ENCODE peak calls at places on chromosomes 5 and 9, in five cellular contexts. One of them, this sample, is unnamed.

GRCh38 chr9:99787552-99787951 is 34.1 kb upstream of the NR4A3 start:
- DNase-seq in CD4-positive, CD25-positive, alpha-beta regulatory T cell: no peak
- DNase-seq in left ventricle myocardium inferior: no peak
- DNase-seq in CD8-positive, alpha-beta memory T cell: no peak
- DNase-seq in fibroblast of lung: no peak
- DNase-seq in this sample: no peak

GRCh38 chr5:167857321-167857720 is 434.1 kb upstream of the WWC1 start:
- DNase-seq in CD4-positive, CD25-positive, alpha-beta regulatory T cell: no peak
- DNase-seq in left ventricle myocardium inferior: no peak
- DNase-seq in CD8-positive, alpha-beta memory T cell: no peak
- DNase-seq in fibroblast of lung: no peak
- DNase-seq in this sample: no peak

GRCh38 chr9:122291458-122291857 is 26.8 kb downstream of the MRRF start:
- DNase-seq in CD4-positive, CD25-positive, alpha-beta regulatory T cell: no peak
- DNase-seq in left ventricle myocardium inferior: no peak
- DNase-seq in CD8-positive, alpha-beta memory T cell: no peak
- DNase-seq in fibroblast of lung: no peak
- DNase-seq in this sample: no peak

GRCh38 chr5:53045263-53045662 is 56.1 kb downstream of the ITGA2 start:
- DNase-seq in CD4-positive, CD25-positive, alpha-beta regulatory T cell: no peak
- DNase-seq in left ventricle myocardium inferior: no peak
- DNase-seq in CD8-positive, alpha-beta memory T cell: no peak
- DNase-seq in fibroblast of lung: peak; percentile 43
- DNase-seq in this sample: no peak

GRCh38 chr5:39584921-39585320 is 160.1 kb upstream of the DAB2 start:
- DNase-seq in CD4-positive, CD25-positive, alpha-beta regulatory T cell: no peak
- DNase-seq in left ventricle myocardium inferior: no peak
- DNase-seq in CD8-positive, alpha-beta memory T cell: no peak
- DNase-seq in fibroblast of lung: peak; percentile 77
- DNase-seq in this sample: no peak

GRCh38 chr5:94376672-94377345 is 241.6 kb downstream of the KIAA0825 start:
- DNase-seq in CD4-positive, CD25-positive, alpha-beta regulatory T cell: no peak
- DNase-seq in left ventricle myocardium inferior: no peak
- DNase-seq in CD8-positive, alpha-beta memory T cell: no peak
- DNase-seq in fibroblast of lung: peak; percentile 2
- DNase-seq in this sample: no peak

GRCh38 chr9:109794361-109795012 is 14.5 kb downstream of the PALM2AKAP2 start:
- DNase-seq in CD4-positive, CD25-positive, alpha-beta regulatory T cell: no peak
- DNase-seq in left ventricle myocardium inferior: no peak
- DNase-seq in CD8-positive, alpha-beta memory T cell: no peak
- DNase-seq in fibroblast of lung: no peak
- DNase-seq in this sample: no peak

GRCh38 chr9:126989847-126990821 is 75.6 kb downstream of the RALGPS1 start:
- DNase-seq in CD4-positive, CD25-positive, alpha-beta regulatory T cell: no peak
- DNase-seq in left ventricle myocardium inferior: peak; percentile 72
- DNase-seq in CD8-positive, alpha-beta memory T cell: no peak
- DNase-seq in fibroblast of lung: no peak
- DNase-seq in this sample: no peak

GRCh38 chr5:65255294-65255693 is 226.4 kb downstream of the ADAMTS6 start:
- DNase-seq in CD4-positive, CD25-positive, alpha-beta regulatory T cell: no peak
- DNase-seq in left ventricle myocardium inferior: no peak
- DNase-seq in CD8-positive, alpha-beta memory T cell: no peak
- DNase-seq in fibroblast of lung: no peak
- DNase-seq in this sample: no peak

GRCh38 chr5:132492386-132492785 is 1.8 kb upstream of the IRF1 start:
- DNase-seq in CD4-positive, CD25-positive, alpha-beta regulatory T cell: no peak
- DNase-seq in left ventricle myocardium inferior: no peak
- DNase-seq in CD8-positive, alpha-beta memory T cell: no peak
- DNase-seq in fibroblast of lung: peak; percentile 25
- DNase-seq in this sample: no peak

GRCh38 chr5:164360589-164360988 is 855.2 kb downstream of the MAT2B start:
- DNase-seq in CD4-positive, CD25-positive, alpha-beta regulatory T cell: no peak
- DNase-seq in left ventricle myocardium inferior: no peak
- DNase-seq in CD8-positive, alpha-beta memory T cell: no peak
- DNase-seq in fibroblast of lung: peak; percentile 84
- DNase-seq in this sample: no peak

DNA sequence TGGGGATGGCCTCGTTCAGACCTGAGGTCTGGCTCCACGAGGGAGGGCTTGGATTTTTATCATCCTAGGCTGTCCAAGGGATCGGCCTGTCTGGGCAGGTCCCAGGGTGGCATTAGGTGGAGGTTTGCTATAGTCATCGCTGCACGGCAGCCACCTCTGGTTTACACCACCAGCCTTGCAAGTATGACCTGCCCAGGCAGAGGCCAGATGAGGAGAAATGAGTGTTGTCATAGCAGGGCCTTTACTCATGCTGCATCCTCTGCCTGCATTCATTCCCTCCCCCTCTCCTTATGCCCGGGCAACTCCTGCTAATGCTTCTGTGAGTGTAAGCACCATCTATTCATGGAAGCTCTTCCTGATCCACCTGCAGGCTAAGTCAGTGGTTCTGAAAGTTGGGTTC is 15.3 kb upstream of the NDST1 start:
- DNase-seq in CD4-positive, CD25-positive, alpha-beta regulatory T cell: no peak
- DNase-seq in left ventricle myocardium inferior: no peak
- DNase-seq in CD8-positive, alpha-beta memory T cell: no peak
- DNase-seq in fibroblast of lung: peak; percentile 84
- DNase-seq in this sample: no peak
- H3K4me1 ChIP-seq in CD4-positive, CD25-positive, alpha-beta regulatory T cell: no peaks in the 10 kb centered on the region
- H3K4me1 ChIP-seq in left ventricle myocardium inferior: peaks cover 79% of the 10 kb centered on the region
- H3K4me1 ChIP-seq in CD8-positive, alpha-beta memory T cell: no peaks in the 10 kb centered on the region
- H3K4me1 ChIP-seq in fibroblast of lung: peaks cover 61% of the 10 kb centered on the region
- H3K4me1 ChIP-seq in this sample: no peaks in the 10 kb centered on the region

GRCh38 chr5:95822038-95822407 is 503 bp downstream of the GLRX start:
- DNase-seq in CD4-positive, CD25-positive, alpha-beta regulatory T cell: no peak
- DNase-seq in left ventricle myocardium inferior: peak; percentile 69
- DNase-seq in CD8-positive, alpha-beta memory T cell: no peak
- DNase-seq in fibroblast of lung: peak; percentile 40
- DNase-seq in this sample: peak; percentile 37

GRCh38 chr5:95824747-95825146 is 2.2 kb upstream of the GLRX start:
- DNase-seq in CD4-positive, CD25-positive, alpha-beta regulatory T cell: no peak
- DNase-seq in left ventricle myocardium inferior: no peak
- DNase-seq in CD8-positive, alpha-beta memory T cell: no peak
- DNase-seq in fibroblast of lung: no peak
- DNase-seq in this sample: no peak

GRCh38 chr5:95823241-95823737 is 763 bp upstream of the GLRX start:
- DNase-seq in CD4-positive, CD25-positive, alpha-beta regulatory T cell: no peak
- DNase-seq in left ventricle myocardium inferior: no peak
- DNase-seq in CD8-positive, alpha-beta memory T cell: no peak
- DNase-seq in fibroblast of lung: no peak
- DNase-seq in this sample: no peak

GRCh38 chr5:95822408-95823240 is at the start of gene GLRX:
- DNase-seq in CD4-positive, CD25-positive, alpha-beta regulatory T cell: peak; percentile 63
- DNase-seq in left ventricle myocardium inferior: peak; percentile 64
- DNase-seq in CD8-positive, alpha-beta memory T cell: peak; percentile 70
- DNase-seq in fibroblast of lung: peak; percentile 94
- DNase-seq in this sample: peak; percentile 60

DNA sequence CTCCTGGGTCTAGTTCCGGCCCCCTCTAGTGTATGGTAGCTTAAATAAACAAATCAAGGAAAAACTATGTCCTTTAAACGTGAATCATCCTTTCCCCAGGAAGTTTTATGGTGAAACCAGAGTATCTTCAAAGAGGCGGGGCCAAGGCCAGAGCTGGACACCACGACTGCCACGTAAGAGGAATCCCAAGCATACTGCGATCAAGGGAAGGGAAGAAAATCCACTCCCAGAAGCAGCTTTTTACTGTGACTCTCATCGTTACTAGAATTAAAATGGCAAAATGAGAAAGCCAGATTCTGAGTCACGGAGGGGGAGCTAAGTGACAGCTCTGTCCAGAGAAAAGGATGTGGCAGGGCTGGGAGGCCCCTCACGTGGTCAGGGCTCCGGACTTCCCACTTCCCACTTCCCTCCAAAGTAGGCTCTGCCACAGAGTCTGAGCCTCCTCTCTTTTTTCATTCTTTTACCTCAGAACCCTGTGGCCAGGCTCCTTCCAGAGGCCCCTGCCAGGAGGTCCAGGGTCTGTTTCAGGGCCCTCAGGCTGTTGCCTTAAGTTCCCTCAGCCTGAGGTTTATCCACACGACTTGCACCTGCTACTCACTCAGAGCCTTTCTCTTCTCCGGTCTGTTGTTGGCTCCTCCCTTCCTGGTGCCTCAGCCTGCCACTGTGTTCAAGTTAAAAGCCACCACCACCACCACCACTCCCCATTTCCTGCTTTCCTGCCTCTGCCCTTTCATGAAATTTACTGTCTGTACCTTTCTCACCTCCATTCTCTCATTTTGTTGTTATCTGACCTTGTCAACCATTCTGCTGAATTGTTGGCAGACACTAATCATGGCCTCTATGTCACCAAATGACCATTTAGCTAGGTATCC is 1.4 kb upstream of the GLRX start:
- DNase-seq in CD4-positive, CD25-positive, alpha-beta regulatory T cell: peak; percentile 75
- DNase-seq in left ventricle myocardium inferior: peak; percentile 50
- DNase-seq in CD8-positive, alpha-beta memory T cell: peak; percentile 79
- DNase-seq in fibroblast of lung: peak; percentile 96
- DNase-seq in this sample: peak; percentile 82
- H3K27ac ChIP-seq in CD4-positive, CD25-positive, alpha-beta regulatory T cell: peak overlapping the region; percentile 91
- H3K27ac ChIP-seq in left ventricle myocardium inferior: peak overlapping the region; percentile 95
- H3K27ac ChIP-seq in CD8-positive, alpha-beta memory T cell: peak overlapping the region; percentile 25
- H3K27ac ChIP-seq in fibroblast of lung: peak overlapping the region; percentile 93
- H3K27ac ChIP-seq in this sample: peak overlapping the region; percentile 84

DNA sequence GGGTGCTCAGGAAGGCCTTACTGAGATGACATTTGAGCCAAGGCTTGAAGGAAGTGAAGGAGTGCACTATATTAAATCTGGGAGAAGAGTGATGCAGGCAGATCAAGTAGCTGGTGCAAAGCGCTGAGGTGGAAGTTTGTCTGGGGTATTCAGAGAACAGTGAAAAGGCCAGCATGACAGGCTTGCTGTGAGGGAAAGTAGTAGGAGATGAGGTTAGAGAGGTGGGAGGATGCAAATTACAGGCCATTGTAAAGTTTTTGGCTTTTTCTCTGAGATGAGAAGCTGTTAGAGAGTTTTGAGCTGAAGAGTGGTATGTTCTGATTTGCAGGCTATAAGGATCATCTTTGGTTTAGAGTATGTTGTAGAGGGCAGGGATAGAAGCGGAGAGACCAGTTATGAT is 80.8 kb upstream of the GRHPR start:
- DNase-seq in CD4-positive, CD25-positive, alpha-beta regulatory T cell: no peak
- DNase-seq in left ventricle myocardium inferior: no peak
- DNase-seq in CD8-positive, alpha-beta memory T cell: no peak
- DNase-seq in fibroblast of lung: no peak
- DNase-seq in this sample: no peak
- H3K4me1 ChIP-seq in CD4-positive, CD25-positive, alpha-beta regulatory T cell: no peaks in the 10 kb centered on the region
- H3K4me1 ChIP-seq in left ventricle myocardium inferior: no peaks in the 10 kb centered on the region
- H3K4me1 ChIP-seq in CD8-positive, alpha-beta memory T cell: no peaks in the 10 kb centered on the region
- H3K4me1 ChIP-seq in fibroblast of lung: no peaks in the 10 kb centered on the region
- H3K4me1 ChIP-seq in this sample: no peaks in the 10 kb centered on the region

DNA sequence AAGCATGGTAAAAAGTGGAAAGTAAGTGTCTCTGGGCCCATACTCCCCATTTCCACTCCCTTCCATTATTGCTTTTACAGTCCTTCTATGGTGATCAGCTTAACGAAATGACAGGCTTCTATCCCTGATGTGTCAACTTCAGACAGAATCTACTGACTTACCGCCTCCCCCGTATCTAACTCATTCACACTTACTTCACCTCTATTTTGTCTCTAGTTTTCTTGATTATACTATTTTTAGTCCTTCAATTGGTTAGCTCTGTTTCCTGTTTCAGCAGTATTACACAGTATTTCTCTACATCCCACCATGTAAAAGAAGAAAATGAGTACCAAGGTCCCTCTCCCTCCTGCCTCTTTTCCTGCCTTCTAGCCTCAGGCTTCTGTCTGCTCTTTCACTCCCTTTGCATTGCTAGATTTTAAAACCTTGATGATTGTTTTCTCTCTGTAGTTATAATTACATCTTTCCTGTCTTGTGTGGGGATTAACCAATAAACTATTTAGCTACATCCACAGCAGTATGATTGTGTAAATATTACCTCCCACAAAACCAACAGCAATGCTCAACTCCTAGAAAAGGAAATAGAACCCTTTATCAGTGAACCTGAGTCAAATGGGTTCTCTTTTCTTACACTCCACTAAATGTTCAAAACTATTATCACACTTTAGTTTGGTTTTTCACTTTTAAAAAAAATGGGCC is 53.4 kb downstream of the GNAQ start:
- DNase-seq in CD4-positive, CD25-positive, alpha-beta regulatory T cell: no peak
- DNase-seq in left ventricle myocardium inferior: no peak
- DNase-seq in CD8-positive, alpha-beta memory T cell: no peak
- DNase-seq in fibroblast of lung: no peak
- DNase-seq in this sample: no peak
- H3K27ac ChIP-seq in CD4-positive, CD25-positive, alpha-beta regulatory T cell: peak overlapping the region; percentile 52
- H3K27ac ChIP-seq in left ventricle myocardium inferior: peak overlapping the region; percentile 80
- H3K27ac ChIP-seq in CD8-positive, alpha-beta memory T cell: no peak overlapping the region
- H3K27ac ChIP-seq in fibroblast of lung: no peak overlapping the region
- H3K27ac ChIP-seq in this sample: peak overlapping the region; percentile 61

DNA sequence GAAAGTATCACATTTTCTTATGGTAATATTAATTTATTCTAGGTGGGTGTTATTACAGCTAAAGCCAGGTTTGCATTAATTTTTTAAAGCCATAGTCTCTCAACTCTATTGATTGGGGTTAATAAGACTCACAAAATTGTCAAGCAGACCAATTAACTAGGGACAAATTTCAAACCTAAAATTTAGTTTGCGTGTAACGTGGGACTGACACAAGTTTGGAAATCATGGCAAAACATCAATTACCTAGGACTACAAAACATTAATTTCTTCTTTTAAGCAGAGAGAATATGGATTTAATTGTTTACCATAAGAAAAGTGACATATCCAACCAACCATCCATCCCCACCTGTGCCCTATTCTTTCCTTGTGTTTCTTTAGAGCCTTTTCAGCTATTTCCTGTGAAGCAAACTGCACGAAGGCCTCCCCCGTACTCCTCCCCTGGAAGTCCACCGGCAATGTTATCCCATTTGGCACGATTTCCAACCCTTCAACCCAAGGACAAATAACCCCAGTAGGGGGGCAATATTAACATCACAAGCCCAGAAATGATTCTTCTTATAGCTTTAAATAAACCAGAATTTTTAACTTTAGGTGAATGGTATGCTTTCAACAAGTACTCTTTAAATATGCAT is 4.4 kb downstream of the HNRNPH1 start:
- DNase-seq in CD4-positive, CD25-positive, alpha-beta regulatory T cell: peak; percentile 3
- DNase-seq in left ventricle myocardium inferior: no peak
- DNase-seq in CD8-positive, alpha-beta memory T cell: no peak
- DNase-seq in fibroblast of lung: no peak
- DNase-seq in this sample: no peak
- H3K4me1 ChIP-seq in CD4-positive, CD25-positive, alpha-beta regulatory T cell: peaks cover 61% of the 10 kb centered on the region
- H3K4me1 ChIP-seq in left ventricle myocardium inferior: peaks cover 93% of the 10 kb centered on the region
- H3K4me1 ChIP-seq in CD8-positive, alpha-beta memory T cell: peaks cover 64% of the 10 kb centered on the region
- H3K4me1 ChIP-seq in fibroblast of lung: peaks cover under 1% of the 10 kb centered on the region
- H3K4me1 ChIP-seq in this sample: peaks cover 59% of the 10 kb centered on the region

GRCh38 chr9:37937403-37937802 is 33.5 kb upstream of the SLC25A51 start:
- DNase-seq in CD4-positive, CD25-positive, alpha-beta regulatory T cell: no peak
- DNase-seq in left ventricle myocardium inferior: no peak
- DNase-seq in CD8-positive, alpha-beta memory T cell: no peak
- DNase-seq in fibroblast of lung: no peak
- DNase-seq in this sample: no peak

GRCh38 chr9:37939575-37940095 is 35.7 kb upstream of the SLC25A51 start:
- DNase-seq in CD4-positive, CD25-positive, alpha-beta regulatory T cell: no peak
- DNase-seq in left ventricle myocardium inferior: no peak
- DNase-seq in CD8-positive, alpha-beta memory T cell: no peak
- DNase-seq in fibroblast of lung: no peak
- DNase-seq in this sample: no peak

GRCh38 chr9:37936965-37937364 is 33.0 kb upstream of the SLC25A51 start:
- DNase-seq in CD4-positive, CD25-positive, alpha-beta regulatory T cell: no peak
- DNase-seq in left ventricle myocardium inferior: no peak
- DNase-seq in CD8-positive, alpha-beta memory T cell: no peak
- DNase-seq in fibroblast of lung: peak; percentile 80
- DNase-seq in this sample: no peak

GRCh38 chr9:37936376-37936775 is 32.4 kb upstream of the SLC25A51 start:
- DNase-seq in CD4-positive, CD25-positive, alpha-beta regulatory T cell: no peak
- DNase-seq in left ventricle myocardium inferior: no peak
- DNase-seq in CD8-positive, alpha-beta memory T cell: no peak
- DNase-seq in fibroblast of lung: no peak
- DNase-seq in this sample: no peak

GRCh38 chr9:37938121-37938906 is 34.4 kb upstream of the SLC25A51 start:
- DNase-seq in CD4-positive, CD25-positive, alpha-beta regulatory T cell: no peak
- DNase-seq in left ventricle myocardium inferior: no peak
- DNase-seq in CD8-positive, alpha-beta memory T cell: no peak
- DNase-seq in fibroblast of lung: peak; percentile 86
- DNase-seq in this sample: no peak
- H3K27ac ChIP-seq in CD4-positive, CD25-positive, alpha-beta regulatory T cell: no peak overlapping the region
- H3K27ac ChIP-seq in left ventricle myocardium inferior: peak overlapping the region; percentile 71
- H3K27ac ChIP-seq in CD8-positive, alpha-beta memory T cell: no peak overlapping the region
- H3K27ac ChIP-seq in fibroblast of lung: peak overlapping the region; percentile 79
- H3K27ac ChIP-seq in this sample: no peak overlapping the region

This sample was measured in naive thymus-derived CD4-positive, alpha-beta T cell.